ENCODE peak calls at places on chromosome 17, in six cellular contexts. X is stimulated activated CD4-positive, alpha-beta T cell treated with anti-CD3 and anti-CD28 coated beads, Interleukin-4, amount 100 ng/mL, for 24 hours; S is kidney glomerular epithelial cell; R is stimulated activated CD8-positive, alpha-beta memory T cell treated with anti-CD3 and anti-CD28 coated beads, Interleukin-15, amount 100 ng/mL, for 24 hours; D is HTR-8/SVneo; V is activated B cell treated with CpG ODN at 0.5 μM for 24 hours. G is an unnamed sample.

GRCh38 chr17:60851181-60851580 is 173.5 kb downstream of the BCAS3 start:
- DNase-seq in X (no peak), S (no peak), R (no peak), D (no peak), V (no peak), G (no peak)

GRCh38 chr17:76078859-76079576 is at the start of gene ZACN:
- DNase-seq in X (no peak), S (no peak), R (no peak), D (no peak), V (no peak), G (no peak)

GRCh38 chr17:50270430-50271172 is 3.7 kb upstream of the TMEM92 start:
- DNase-seq in X (no peak), S (no peak), R (no peak), D (no peak), V (peak; percentile 14), G (peak; percentile 52)

GRCh38 chr17:7688808-7689316 is 585 bp downstream of the WRAP53 start:
- DNase-seq in X (no peak), S (no peak), R (no peak), D (no peak), V (no peak), G (no peak)

GRCh38 chr17:57943140-57943539 is 12.1 kb downstream of the CUEDC1 start:
- DNase-seq in X (no peak), S (no peak), R (no peak), D (no peak), V (no peak), G (no peak)

GRCh38 chr17:59734226-59734625 is 26.8 kb downstream of the VMP1 start:
- DNase-seq in X (no peak), S (no peak), R (no peak), D (no peak), V (no peak), G (no peak)

GRCh38 chr17:39107973-39108372 is 43.5 kb downstream of the PLXDC1 start:
- DNase-seq in X (no peak), S (no peak), R (no peak), D (no peak), V (no peak), G (no peak)

GRCh38 chr17:63405741-63406261 is 40.3 kb downstream of the CYB561 start:
- DNase-seq in X (no peak), S (peak; percentile 50), R (no peak), D (peak; percentile 71), V (no peak), G (peak; percentile 67)

GRCh38 chr17:48498168-48498840 is 32.5 kb downstream of the HOXB1 start:
- DNase-seq in X (no peak), S (no peak), R (no peak), D (no peak), V (no peak), G (no peak)

GRCh38 chr17:80743181-80743771 is 198.6 kb downstream of the RPTOR start:
- DNase-seq in X (peak; percentile 62), S (peak; percentile 12), R (no peak), D (no peak), V (no peak), G (peak; percentile 41)

GRCh38 chr17:79544142-79544914 is 66.5 kb downstream of the RBFOX3 start:
- DNase-seq in X (no peak), S (no peak), R (no peak), D (no peak), V (no peak), G (no peak)

GRCh38 chr17:63665527-63666214 is 34.3 kb downstream of the LIMD2 start:
- DNase-seq in X (no peak), S (no peak), R (no peak), D (no peak), V (no peak), G (no peak)

GRCh38 chr17:22267019-22267418 is 574.7 kb downstream of the KCNJ18 start:
- DNase-seq in X (no peak), S (no peak), R (no peak), D (no peak), V (no peak), G (no peak)

GRCh38 chr17:40520991-40521453 is 19.6 kb upstream of the TNS4 start:
- DNase-seq in X (no peak), S (no peak), R (no peak), D (no peak), V (no peak), G (no peak)

GRCh38 chr17:40562841-40563370 is 2.4 kb downstream of the CCR7 start:
- DNase-seq in X (peak; percentile 7), S (no peak), R (no peak), D (no peak), V (no peak), G (no peak)

GRCh38 chr17:47694018-47694817 is at the start of gene TBKBP1:
- DNase-seq in X (peak; percentile 54), S (no peak), R (no peak), D (peak; percentile 73), V (peak; percentile 57), G (no peak)

GRCh38 chr17:63840591-63841349 is 1.7 kb downstream of the SMARCD2 start:
- DNase-seq in X (no peak), S (no peak), R (no peak), D (no peak), V (no peak), G (peak; percentile 38)

GRCh38 chr17:73703216-73703615 is 59.0 kb upstream of the SDK2 start:
- DNase-seq in X (no peak), S (no peak), R (no peak), D (no peak), V (no peak), G (no peak)

GRCh38 chr17:31538080-31538762 is 146.7 kb downstream of the RAB11FIP4 start:
- DNase-seq in X (no peak), S (no peak), R (no peak), D (no peak), V (peak; percentile 65), G (no peak)

GRCh38 chr17:36850794-36851193 is 86.5 kb upstream of the LHX1 start:
- DNase-seq in X (peak; percentile 6), S (peak; percentile 32), R (no peak), D (peak; percentile 85), V (no peak), G (peak; percentile 28)

GRCh38 chr17:46770818-46771600 is 47.5 kb downstream of the WNT3 start:
- DNase-seq in X (no peak), S (no peak), R (no peak), D (peak; percentile 71), V (peak; percentile 63), G (no peak)

GRCh38 chr17:14745541-14745940 is 444.7 kb downstream of the HS3ST3B1 start:
- DNase-seq in X (no peak), S (no peak), R (no peak), D (no peak), V (no peak), G (no peak)

GRCh38 chr17:74759941-74760340 is 11.5 kb downstream of the NHERF1 start:
- DNase-seq in X (no peak), S (no peak), R (no peak), D (no peak), V (no peak), G (no peak)

GRCh38 chr17:77387891-77388290 is 247.1 kb downstream of the SEC14L1 start:
- DNase-seq in X (no peak), S (no peak), R (no peak), D (no peak), V (no peak), G (no peak)

GRCh38 chr17:40818343-40818732 is 4.1 kb downstream of the KRT10 start:
- DNase-seq in X (no peak), S (no peak), R (no peak), D (no peak), V (no peak), G (no peak)

GRCh38 chr17:47213540-47213939 is 4.4 kb downstream of the MYL4 start:
- DNase-seq in X (no peak), S (no peak), R (no peak), D (no peak), V (no peak), G (no peak)

GRCh38 chr17:76189247-76189646 is 48.2 kb upstream of the FOXJ1 start:
- DNase-seq in X (no peak), S (no peak), R (no peak), D (no peak), V (no peak), G (no peak)

GRCh38 chr17:80872999-80873951 is 118.4 kb upstream of the CHMP6 start:
- DNase-seq in X (no peak), S (no peak), R (no peak), D (no peak), V (no peak), G (no peak)

GRCh38 chr17:33292184-33292980 is 713 bp downstream of the ASIC2 start:
- DNase-seq in X (no peak), S (peak; percentile 45), R (no peak), D (peak; percentile 40), V (no peak), G (no peak)

GRCh38 chr17:77332981-77333685 is 192.4 kb downstream of the SEC14L1 start:
- DNase-seq in X (peak; percentile 72), S (no peak), R (no peak), D (no peak), V (no peak), G (peak; percentile 93)

GRCh38 chr17:72120878-72121163 is at the start of gene SOX9:
- DNase-seq in X (no peak), S (peak; percentile 95), R (no peak), D (peak; percentile 98), V (no peak), G (peak; percentile 50)

GRCh38 chr17:1626333-1626732 is 2.3 kb downstream of the SLC43A2 start:
- DNase-seq in X (no peak), S (no peak), R (no peak), D (no peak), V (no peak), G (no peak)

GRCh38 chr17:42096360-42097111 is 1.7 kb downstream of the ZNF385C start:
- DNase-seq in X (no peak), S (no peak), R (no peak), D (no peak), V (no peak), G (no peak)

GRCh38 chr17:32330142-32330541 is 11.8 kb downstream of the C17orf75 start:
- DNase-seq in X (no peak), S (no peak), R (no peak), D (no peak), V (no peak), G (no peak)

GRCh38 chr17:13940858-13941665 is 128.2 kb upstream of the COX10 start:
- DNase-seq in X (no peak), S (no peak), R (no peak), D (no peak), V (no peak), G (no peak)

GRCh38 chr17:82080048-82080788 is 14.6 kb upstream of the DUS1L start:
- DNase-seq in X (no peak), S (no peak), R (no peak), D (no peak), V (no peak), G (no peak)

GRCh38 chr17:2981325-2981724 is 82.1 kb downstream of the OR1D5 start:
- DNase-seq in X (no peak), S (no peak), R (no peak), D (no peak), V (no peak), G (no peak)